ENCODE peak calls at places on chromosomes 2 and 18, in eight cellular contexts. N is PC-9, M is IMR-90, F is BE2C, I is fibroblast of lung, V is body of pancreas, J is astrocyte, O is aorta. K is an unnamed sample.

GRCh38 chr18:42113529-42114191 is 158.6 kb downstream of the PIK3C3 start:
- DNase-seq in N (no peak), M (peak; percentile 39), F (no peak), I (peak; percentile 73), V (no peak), J (peak; percentile 44), O (no peak), K (no peak)

GRCh38 chr2:241702155-241702404 is 241 bp downstream of the ING5 start:
- DNase-seq in N (no peak), M (peak; percentile 75), F (no peak), I (peak; percentile 84), V (no peak), J (no peak), O (no peak), K (no peak)

GRCh38 chr2:71694501-71695234 is 241.3 kb downstream of the DYSF start:
- DNase-seq in N (no peak), M (no peak), F (no peak), I (no peak), V (no peak), J (no peak), O (peak; percentile 40), K (no peak)

GRCh38 chr18:61955644-61956043 is 62.8 kb upstream of the RNF152 start:
- DNase-seq in N (no peak), M (no peak), F (no peak), I (no peak), V (no peak), J (no peak), O (no peak), K (no peak)

GRCh38 chr2:143161982-143162837 is 33.0 kb downstream of the ARHGAP15 start:
- DNase-seq in N (no peak), M (peak; percentile 58), F (peak; percentile 43), I (peak; percentile 78), V (peak; percentile 54), J (peak; percentile 19), O (no peak), K (peak; percentile 63)

GRCh38 chr2:173612354-173612753 is 257.7 kb downstream of the CDCA7 start:
- DNase-seq in N (no peak), M (no peak), F (no peak), I (no peak), V (no peak), J (no peak), O (no peak), K (no peak)

GRCh38 chr18:45590060-45590537 is 25.2 kb upstream of the SLC14A2 start:
- DNase-seq in N (no peak), M (peak; percentile 6), F (no peak), I (peak; percentile 57), V (no peak), J (no peak), O (peak; percentile 50), K (no peak)

GRCh38 chr2:6637329-6637728 is 228.4 kb downstream of the CMPK2 start:
- DNase-seq in N (no peak), M (no peak), F (peak; percentile 10), I (no peak), V (no peak), J (no peak), O (no peak), K (no peak)

GRCh38 chr2:158997037-158997785 is 28.8 kb downstream of the TANC1 start:
- DNase-seq in N (no peak), M (no peak), F (no peak), I (no peak), V (no peak), J (no peak), O (no peak), K (no peak)

GRCh38 chr2:131542438-131543384 is 15.0 kb downstream of the CCDC74A start:
- DNase-seq in N (no peak), M (no peak), F (no peak), I (no peak), V (no peak), J (no peak), O (no peak), K (no peak)

GRCh38 chr2:73260338-73260984 is 23.8 kb downstream of the FBXO41 start:
- DNase-seq in N (no peak), M (peak; percentile 43), F (peak; percentile 54), I (peak; percentile 34), V (peak; percentile 67), J (peak; percentile 13), O (no peak), K (peak; percentile 90)

DNA sequence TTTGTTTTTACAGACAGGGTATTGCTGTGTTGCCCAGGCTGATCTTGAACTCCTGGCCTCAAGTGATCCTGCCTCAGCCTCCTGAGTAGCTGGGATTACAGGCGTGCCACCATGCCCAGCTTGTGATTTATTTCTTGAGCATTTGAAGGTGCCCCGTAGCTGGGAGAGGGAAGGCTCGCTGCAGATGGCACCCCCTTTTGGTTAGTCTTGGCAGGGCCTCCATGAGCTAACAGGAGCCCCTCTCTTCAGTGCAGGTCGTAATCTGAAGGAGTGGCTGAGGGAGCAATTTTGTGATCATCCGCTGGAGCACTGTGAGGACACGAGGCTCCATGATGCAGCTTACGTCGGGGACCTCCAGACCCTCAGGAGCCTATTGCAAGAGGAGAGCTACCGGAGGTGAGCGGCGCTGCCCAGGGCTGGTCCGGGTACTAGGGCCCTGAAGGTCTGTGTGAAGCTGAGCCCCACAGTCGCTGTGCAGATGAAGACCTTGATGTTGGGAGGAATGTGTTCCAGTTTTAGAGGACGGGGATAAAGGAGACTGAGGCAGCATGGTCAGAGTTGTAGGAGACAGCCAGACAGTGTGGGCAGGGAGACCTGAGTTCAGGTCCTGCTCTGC is 6.7 kb downstream of the ASB1 start:
- DNase-seq in N (no peak), M (no peak), F (no peak), I (no peak), V (no peak), J (no peak), O (no peak), K (no peak)
- H3K36me3 ChIP-seq in N (peaks cover 16% of the 10 kb centered on the region), M (peaks cover 29% of the 10 kb centered on the region), F (peaks cover 35% of the 10 kb centered on the region), I (peaks cover 12% of the 10 kb centered on the region), V (peaks cover 4% of the 10 kb centered on the region), J (peaks cover 17% of the 10 kb centered on the region), O (peaks cover 2% of the 10 kb centered on the region), K (peaks cover 53% of the 10 kb centered on the region)

GRCh38 chr2:233489143-233489542 is 77.4 kb downstream of the USP40 start:
- DNase-seq in N (no peak), M (no peak), F (no peak), I (no peak), V (no peak), J (no peak), O (no peak), K (no peak)

GRCh38 chr2:233486357-233486756 is 80.2 kb downstream of the USP40 start:
- DNase-seq in N (no peak), M (no peak), F (no peak), I (no peak), V (no peak), J (no peak), O (no peak), K (no peak)

GRCh38 chr2:233489666-233490065 is 76.9 kb downstream of the USP40 start:
- DNase-seq in N (no peak), M (peak; percentile 31), F (no peak), I (peak; percentile 35), V (no peak), J (peak; percentile 72), O (no peak), K (no peak)

GRCh38 chr2:233486778-233487552 is 79.6 kb downstream of the USP40 start:
- DNase-seq in N (peak; percentile 100), M (peak; percentile 94), F (no peak), I (peak; percentile 67), V (no peak), J (peak; percentile 97), O (no peak), K (no peak)

DNA sequence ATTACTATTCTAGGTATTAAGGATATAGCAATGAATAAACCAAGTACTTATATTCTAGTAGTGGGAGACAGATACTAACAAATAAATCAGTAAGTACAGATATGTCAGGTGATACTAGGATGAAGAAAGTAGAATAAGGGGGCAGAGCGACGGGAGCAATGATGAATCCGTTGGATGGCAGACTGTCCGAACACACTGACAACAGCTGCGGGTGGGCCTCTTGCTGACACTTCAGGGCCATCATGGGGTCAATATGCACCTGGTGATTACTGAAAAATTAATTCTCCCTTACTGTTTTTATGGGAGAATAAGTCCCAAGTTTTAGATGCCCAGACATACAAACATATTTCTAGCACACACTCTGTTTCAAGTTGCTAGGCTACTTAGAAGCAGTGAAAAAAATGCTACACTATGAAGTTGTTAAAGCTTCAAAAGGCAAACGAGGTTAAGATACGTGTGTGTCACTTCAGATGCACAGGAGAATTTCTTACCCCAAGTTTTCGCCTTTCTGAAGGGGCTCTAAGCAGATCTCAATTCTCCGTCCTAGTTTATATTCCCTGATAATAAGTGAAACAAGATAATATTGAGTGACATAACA is 78.7 kb downstream of the USP40 start:
- DNase-seq in N (no peak), M (peak; percentile 4), F (no peak), I (peak; percentile 5), V (no peak), J (peak; percentile 54), O (no peak), K (no peak)
- H3K36me3 ChIP-seq in N (peaks cover 55% of the 10 kb centered on the region), M (peaks cover 21% of the 10 kb centered on the region), F (peaks cover 5% of the 10 kb centered on the region), I (peaks cover 3% of the 10 kb centered on the region), V (peaks cover 20% of the 10 kb centered on the region), J (peaks cover 8% of the 10 kb centered on the region), O (no peaks in the 10 kb centered on the region), K (peaks cover 19% of the 10 kb centered on the region)

GRCh38 chr2:26195006-26195961 is 22.4 kb downstream of the GAREM2 start:
- DNase-seq in N (no peak), M (no peak), F (no peak), I (peak; percentile 7), V (no peak), J (peak; percentile 32), O (no peak), K (no peak)
- H3K36me3 ChIP-seq in N (peaks cover 45% of the 10 kb centered on the region), M (peaks cover 52% of the 10 kb centered on the region), F (peaks cover 81% of the 10 kb centered on the region), I (peaks cover 29% of the 10 kb centered on the region), V (peaks cover 38% of the 10 kb centered on the region), J (peaks cover 56% of the 10 kb centered on the region), O (peaks cover 3% of the 10 kb centered on the region), K (peaks cover 72% of the 10 kb centered on the region)

GRCh38 chr2:120305296-120305695 is 40.6 kb upstream of the INHBB start:
- DNase-seq in N (no peak), M (no peak), F (peak; percentile 28), I (peak; percentile 14), V (peak; percentile 32), J (no peak), O (no peak), K (peak; percentile 78)
- H3K36me3 ChIP-seq in N (no peaks in the 10 kb centered on the region), M (peaks cover 4% of the 10 kb centered on the region), F (no peaks in the 10 kb centered on the region), I (peaks cover 9% of the 10 kb centered on the region), V (no peaks in the 10 kb centered on the region), J (no peaks in the 10 kb centered on the region), O (no peaks in the 10 kb centered on the region), K (no peaks in the 10 kb centered on the region)

GRCh38 chr2:119485336-119486110 is 38.8 kb downstream of the SCTR start:
- DNase-seq in N (no peak), M (no peak), F (no peak), I (no peak), V (peak; percentile 77), J (no peak), O (no peak), K (no peak)
- H3K36me3 ChIP-seq in N (no peaks in the 10 kb centered on the region), M (no peaks in the 10 kb centered on the region), F (no peaks in the 10 kb centered on the region), I (no peaks in the 10 kb centered on the region), V (no peaks in the 10 kb centered on the region), J (no peaks in the 10 kb centered on the region), O (no peaks in the 10 kb centered on the region), K (no peaks in the 10 kb centered on the region)

K was measured in WERI-Rb-1.